ENCODE peak calls at places on chromosomes 16 and 17, in seven cellular contexts. One of them, this sample, is unnamed.
A peak's percentile ranks its signal among the peaks of the same experiment; 100 is the strongest.

GRCh38 chr16:339680-340079 is 12.8 kb downstream of the AXIN1 start:
- DNase-seq in IMR-90: no peak
- DNase-seq in pancreas: no peak
- DNase-seq in endodermal cell: no peak
- DNase-seq in tibial nerve: no peak
- DNase-seq in Caco-2: no peak
- DNase-seq in fibroblast of pulmonary artery: no peak
- DNase-seq in this sample: no peak

GRCh38 chr16:28326881-28327610 is 34.7 kb downstream of the SBK1 start:
- DNase-seq in IMR-90: peak; percentile 34
- DNase-seq in fibroblast of pulmonary artery: peak; percentile 54
- DNase-seq in tibial nerve: peak; percentile 24
- DNase-seq in endodermal cell: peak; percentile 91
- DNase-seq in Caco-2: peak; percentile 75
- DNase-seq in pancreas: peak; percentile 55
- DNase-seq in this sample: no peak

GRCh38 chr17:27282054-27282501 is 11.8 kb upstream of the WSB1 start:
- DNase-seq in fibroblast of pulmonary artery: peak; percentile 93
- DNase-seq in endodermal cell: no peak
- DNase-seq in IMR-90: peak; percentile 50
- DNase-seq in tibial nerve: peak; percentile 48
- DNase-seq in Caco-2: no peak
- DNase-seq in pancreas: no peak
- DNase-seq in this sample: no peak

GRCh38 chr16:54313789-54314188 is 27.2 kb upstream of the IRX3 start:
- DNase-seq in pancreas: no peak
- DNase-seq in tibial nerve: no peak
- DNase-seq in IMR-90: no peak
- DNase-seq in fibroblast of pulmonary artery: no peak
- DNase-seq in endodermal cell: no peak
- DNase-seq in Caco-2: no peak
- DNase-seq in this sample: no peak

GRCh38 chr17:18974407-18975149 is 22.6 kb downstream of the SLC5A10 start:
- DNase-seq in pancreas: no peak
- DNase-seq in tibial nerve: no peak
- DNase-seq in IMR-90: peak; percentile 40
- DNase-seq in Caco-2: no peak
- DNase-seq in endodermal cell: no peak
- DNase-seq in fibroblast of pulmonary artery: no peak
- DNase-seq in this sample: no peak

GRCh38 chr16:23508589-23509440 is 1.5 kb downstream of the GGA2 start:
- DNase-seq in fibroblast of pulmonary artery: peak; percentile 22
- DNase-seq in pancreas: no peak
- DNase-seq in tibial nerve: no peak
- DNase-seq in endodermal cell: peak; percentile 70
- DNase-seq in Caco-2: no peak
- DNase-seq in IMR-90: no peak
- DNase-seq in this sample: no peak

GRCh38 chr16:10992797-10993196 is 48.4 kb downstream of the CLEC16A start:
- DNase-seq in endodermal cell: peak; percentile 79
- DNase-seq in fibroblast of pulmonary artery: peak; percentile 67
- DNase-seq in tibial nerve: no peak
- DNase-seq in Caco-2: no peak
- DNase-seq in IMR-90: peak; percentile 93
- DNase-seq in pancreas: no peak
- DNase-seq in this sample: no peak

GRCh38 chr16:13421726-13422125 is 498.2 kb upstream of the ERCC4 start:
- DNase-seq in Caco-2: no peak
- DNase-seq in IMR-90: no peak
- DNase-seq in tibial nerve: no peak
- DNase-seq in fibroblast of pulmonary artery: no peak
- DNase-seq in endodermal cell: peak; percentile 47
- DNase-seq in pancreas: no peak
- DNase-seq in this sample: no peak

GRCh38 chr17:76138234-76138895 is 2.7 kb downstream of the FOXJ1 start:
- DNase-seq in endodermal cell: peak; percentile 88
- DNase-seq in tibial nerve: no peak
- DNase-seq in pancreas: no peak
- DNase-seq in fibroblast of pulmonary artery: no peak
- DNase-seq in IMR-90: no peak
- DNase-seq in Caco-2: peak; percentile 91
- DNase-seq in this sample: no peak

GRCh38 chr17:36212958-36213357 is 2.1 kb downstream of the CCL4L2 start:
- DNase-seq in endodermal cell: peak; percentile 16
- DNase-seq in pancreas: no peak
- DNase-seq in IMR-90: no peak
- DNase-seq in tibial nerve: no peak
- DNase-seq in Caco-2: no peak
- DNase-seq in fibroblast of pulmonary artery: no peak
- DNase-seq in this sample: no peak

GRCh38 chr17:80354381-80354780 is 60.6 kb upstream of the ENDOV start:
- DNase-seq in fibroblast of pulmonary artery: no peak
- DNase-seq in pancreas: no peak
- DNase-seq in IMR-90: no peak
- DNase-seq in Caco-2: no peak
- DNase-seq in endodermal cell: no peak
- DNase-seq in tibial nerve: no peak
- DNase-seq in this sample: no peak

GRCh38 chr16:30748634-30749445 is 615 bp downstream of the PHKG2 start:
- DNase-seq in endodermal cell: peak; percentile 49
- DNase-seq in Caco-2: peak; percentile 65
- DNase-seq in IMR-90: peak; percentile 52
- DNase-seq in pancreas: peak; percentile 70
- DNase-seq in fibroblast of pulmonary artery: peak; percentile 52
- DNase-seq in tibial nerve: no peak
- DNase-seq in this sample: no peak

GRCh38 chr17:40319651-40320550 is 10.9 kb downstream of the RARA start:
- DNase-seq in endodermal cell: no peak
- DNase-seq in pancreas: peak; percentile 70
- DNase-seq in Caco-2: no peak
- DNase-seq in tibial nerve: no peak
- DNase-seq in IMR-90: no peak
- DNase-seq in fibroblast of pulmonary artery: no peak
- DNase-seq in this sample: no peak

GRCh38 chr16:31002810-31003209 is 7.6 kb downstream of the STX1B start:
- DNase-seq in Caco-2: no peak
- DNase-seq in fibroblast of pulmonary artery: no peak
- DNase-seq in tibial nerve: no peak
- DNase-seq in IMR-90: no peak
- DNase-seq in endodermal cell: peak; percentile 28
- DNase-seq in pancreas: no peak
- DNase-seq in this sample: no peak

GRCh38 chr16:52549011-52549692 is 2.2 kb upstream of the TOX3 start:
- DNase-seq in pancreas: no peak
- DNase-seq in fibroblast of pulmonary artery: peak; percentile 3
- DNase-seq in IMR-90: no peak
- DNase-seq in tibial nerve: no peak
- DNase-seq in Caco-2: no peak
- DNase-seq in endodermal cell: peak; percentile 75
- DNase-seq in this sample: no peak

GRCh38 chr17:12992676-12993075 is 25.2 kb downstream of the ELAC2 start:
- DNase-seq in IMR-90: no peak
- DNase-seq in endodermal cell: no peak
- DNase-seq in pancreas: no peak
- DNase-seq in tibial nerve: no peak
- DNase-seq in Caco-2: no peak
- DNase-seq in fibroblast of pulmonary artery: no peak
- DNase-seq in this sample: no peak

GRCh38 chr17:16872836-16873653 is 98.9 kb downstream of the TNFRSF13B start:
- DNase-seq in IMR-90: no peak
- DNase-seq in endodermal cell: peak; percentile 92
- DNase-seq in Caco-2: peak; percentile 58
- DNase-seq in pancreas: peak; percentile 38
- DNase-seq in tibial nerve: no peak
- DNase-seq in fibroblast of pulmonary artery: no peak
- DNase-seq in this sample: no peak
- TF ChIP-seq CTCF in IMR-90: peak; percentile 31
- TF ChIP-seq CTCF in endodermal cell: peak; percentile 90
- TF ChIP-seq CTCF in Caco-2: peak; percentile 88
- TF ChIP-seq CTCF in pancreas: peak; percentile 9
- TF ChIP-seq CTCF in tibial nerve: peak; percentile 13
- TF ChIP-seq CTCF in fibroblast of pulmonary artery: peak; percentile 46
- TF ChIP-seq CTCF in this sample: peak; percentile 76

DNA sequence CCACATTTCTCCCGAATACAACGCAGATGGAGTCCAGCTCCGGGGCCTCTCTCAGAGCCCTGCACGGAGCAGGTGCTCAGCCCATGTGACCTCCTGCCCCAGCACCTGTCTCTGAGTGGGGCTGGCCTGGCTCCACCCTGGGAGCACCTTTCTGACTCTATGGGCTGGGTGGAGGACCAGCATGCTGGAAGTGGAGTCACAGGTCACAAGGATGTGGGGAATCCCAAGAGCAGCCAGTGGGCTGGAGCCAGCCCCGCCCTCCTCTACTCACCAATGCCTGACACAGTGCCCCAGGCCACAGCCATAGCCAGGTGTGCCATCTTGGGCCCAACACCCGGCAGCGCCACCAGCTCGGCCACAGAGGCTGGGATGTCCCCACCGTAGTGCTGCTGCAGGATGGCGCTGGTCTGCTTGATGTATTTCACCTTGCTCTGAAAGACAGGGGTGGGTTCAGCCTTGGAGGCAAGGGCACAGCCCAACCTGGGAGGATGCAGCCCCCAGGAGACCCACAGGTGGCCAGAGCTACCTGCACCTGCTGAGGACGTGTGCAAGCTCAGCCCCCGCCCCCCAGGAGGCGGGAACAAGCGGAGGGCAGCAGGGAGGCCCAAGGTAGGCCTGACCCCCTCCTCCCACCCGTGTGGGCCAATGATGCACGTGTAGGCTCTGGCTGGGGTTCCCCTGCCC is 4.2 kb downstream of the NTHL1 start:
- DNase-seq in endodermal cell: no peak
- DNase-seq in Caco-2: no peak
- DNase-seq in fibroblast of pulmonary artery: no peak
- DNase-seq in IMR-90: no peak
- DNase-seq in tibial nerve: no peak
- DNase-seq in pancreas: peak; percentile 30
- DNase-seq in this sample: no peak
- H3K4me3 ChIP-seq in endodermal cell: no peak overlapping the region
- H3K4me3 ChIP-seq in Caco-2: no peak overlapping the region
- H3K4me3 ChIP-seq in fibroblast of pulmonary artery: no peak overlapping the region
- H3K4me3 ChIP-seq in IMR-90: no peak overlapping the region
- H3K4me3 ChIP-seq in tibial nerve: no peak overlapping the region
- H3K4me3 ChIP-seq in pancreas: no peak overlapping the region
- H3K4me3 ChIP-seq in this sample: no peak overlapping the region

DNA sequence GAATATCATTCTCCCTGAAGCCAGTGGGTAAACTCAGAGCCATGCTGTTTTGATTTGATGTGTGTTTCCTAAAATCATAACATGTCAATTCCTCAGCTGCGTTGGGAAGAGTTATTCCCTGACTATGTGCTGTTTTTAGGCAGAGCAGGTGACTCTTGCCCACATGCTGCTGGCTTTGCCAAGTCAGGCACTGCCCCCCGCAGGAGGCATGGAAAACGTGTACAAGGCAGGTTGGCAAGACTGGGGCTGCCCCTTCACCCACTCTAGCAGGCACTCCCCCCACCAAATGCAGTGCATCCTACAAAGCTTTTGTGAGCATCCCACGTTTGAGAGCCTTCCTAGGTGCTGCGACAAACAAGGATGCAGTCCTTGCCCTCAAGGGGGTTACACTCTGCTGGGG is 38.3 kb upstream of the NAT9 start:
- DNase-seq in endodermal cell: no peak
- DNase-seq in fibroblast of pulmonary artery: no peak
- DNase-seq in IMR-90: no peak
- DNase-seq in pancreas: no peak
- DNase-seq in tibial nerve: no peak
- DNase-seq in Caco-2: no peak
- DNase-seq in this sample: no peak
- TF ChIP-seq CTCF in endodermal cell: no peak
- TF ChIP-seq CTCF in fibroblast of pulmonary artery: no peak
- TF ChIP-seq CTCF in IMR-90: peak; percentile 3
- TF ChIP-seq CTCF in pancreas: no peak
- TF ChIP-seq CTCF in tibial nerve: no peak
- TF ChIP-seq CTCF in Caco-2: no peak
- TF ChIP-seq CTCF in this sample: peak; percentile 35

GRCh38 chr17:48908853-48909394 is 717 bp downstream of the UBE2Z start:
- DNase-seq in fibroblast of pulmonary artery: peak; percentile 87
- DNase-seq in endodermal cell: peak; percentile 100
- DNase-seq in Caco-2: peak; percentile 98
- DNase-seq in IMR-90: peak; percentile 85
- DNase-seq in pancreas: peak; percentile 80
- DNase-seq in tibial nerve: peak; percentile 49
- DNase-seq in this sample: no peak
- H3K4me3 ChIP-seq in fibroblast of pulmonary artery: peak overlapping the region; percentile 63
- H3K4me3 ChIP-seq in endodermal cell: peak overlapping the region; percentile 98
- H3K4me3 ChIP-seq in Caco-2: peak overlapping the region; percentile 94
- H3K4me3 ChIP-seq in IMR-90: peak overlapping the region; percentile 68
- H3K4me3 ChIP-seq in pancreas: peak overlapping the region; percentile 79
- H3K4me3 ChIP-seq in tibial nerve: peak overlapping the region; percentile 70
- H3K4me3 ChIP-seq in this sample: peak overlapping the region; percentile 68

DNA sequence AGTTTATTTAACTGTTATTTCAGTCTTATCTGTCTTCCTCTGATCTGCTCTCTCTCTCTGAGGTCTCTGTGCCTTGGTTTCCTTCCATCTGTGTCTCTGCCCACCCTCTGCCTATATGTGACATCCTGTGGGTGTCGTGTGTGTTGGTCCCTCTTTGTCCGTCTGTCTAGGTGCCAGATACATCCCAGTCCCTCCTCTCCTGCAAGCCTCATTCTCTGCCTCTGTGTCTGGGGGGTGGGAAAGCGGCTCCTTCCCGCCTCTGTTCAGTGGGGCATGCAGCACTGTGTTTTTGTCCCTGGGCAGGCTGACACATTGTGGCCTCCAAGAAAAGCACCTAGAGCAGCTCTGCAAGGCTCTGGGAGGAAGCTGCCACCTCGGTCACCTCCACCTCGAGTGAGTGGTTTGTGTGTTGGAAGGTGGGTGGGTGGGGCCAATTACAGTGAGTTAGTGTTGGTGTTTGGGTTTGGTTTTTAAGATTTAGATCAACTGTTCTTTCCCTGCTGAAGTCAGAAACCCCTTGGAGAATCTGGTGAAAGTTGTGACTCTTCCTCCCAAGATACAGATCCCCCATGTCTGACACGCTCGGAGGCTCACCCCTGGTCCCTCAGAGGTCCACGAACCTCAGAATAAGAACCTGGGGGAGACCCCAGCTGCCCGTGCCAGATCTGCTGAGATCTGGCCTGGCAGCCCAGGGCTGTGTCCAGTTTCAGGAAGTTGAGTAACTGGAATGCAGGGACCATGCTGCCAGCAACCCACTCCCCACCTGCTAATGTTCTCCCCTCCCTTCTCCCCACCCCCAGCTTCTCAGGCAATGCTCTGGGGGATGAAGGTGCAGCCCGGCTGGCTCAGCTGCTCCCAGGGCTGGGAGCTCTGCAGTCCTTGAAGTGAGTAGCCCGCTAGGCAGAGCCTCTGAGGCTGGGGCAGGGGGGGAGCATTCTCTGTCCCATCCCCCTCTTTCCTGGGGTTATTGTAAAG is 50.9 kb upstream of the CPNE2 start:
- DNase-seq in Caco-2: no peak
- DNase-seq in IMR-90: no peak
- DNase-seq in endodermal cell: no peak
- DNase-seq in fibroblast of pulmonary artery: no peak
- DNase-seq in pancreas: no peak
- DNase-seq in tibial nerve: no peak
- DNase-seq in this sample: no peak
- TF ChIP-seq CTCF in Caco-2: no peak
- TF ChIP-seq CTCF in IMR-90: no peak
- TF ChIP-seq CTCF in endodermal cell: no peak
- TF ChIP-seq CTCF in fibroblast of pulmonary artery: no peak
- TF ChIP-seq CTCF in pancreas: no peak
- TF ChIP-seq CTCF in tibial nerve: no peak
- TF ChIP-seq CTCF in this sample: no peak

GRCh38 chr16:3364774-3365427 is 9.2 kb downstream of the OR2C1 start:
- DNase-seq in IMR-90: peak; percentile 95
- DNase-seq in tibial nerve: peak; percentile 54
- DNase-seq in Caco-2: no peak
- DNase-seq in pancreas: peak; percentile 86
- DNase-seq in endodermal cell: peak; percentile 45
- DNase-seq in fibroblast of pulmonary artery: peak; percentile 94
- DNase-seq in this sample: peak; percentile 37
- H3K4me3 ChIP-seq in IMR-90: peak overlapping the region; percentile 64
- H3K4me3 ChIP-seq in tibial nerve: no peak overlapping the region
- H3K4me3 ChIP-seq in Caco-2: no peak overlapping the region
- H3K4me3 ChIP-seq in pancreas: peak overlapping the region; percentile 46
- H3K4me3 ChIP-seq in endodermal cell: no peak overlapping the region
- H3K4me3 ChIP-seq in fibroblast of pulmonary artery: peak overlapping the region; percentile 69
- H3K4me3 ChIP-seq in this sample: peak overlapping the region; percentile 62

This sample was measured in epithelial cell of proximal tubule.